ENCODE peak calls at places on chromosomes 4 and X, in seven cellular contexts. One of them, this sample, is unnamed.

GRCh38 chrX:46873746-46874145 is 36.9 kb downstream of the RP2 start:
- DNase-seq in thoracic aorta: no peak
- DNase-seq in right atrium auricular region: no peak
- DNase-seq in fibroblast of mammary gland: no peak
- DNase-seq in Jurkat, Clone E6-1: no peak
- DNase-seq in SJSA1: no peak
- DNase-seq in naive thymus-derived CD4-positive, alpha-beta T cell: no peak
- DNase-seq in this sample: no peak

GRCh38 chr4:63020661-63021060 is 1388.6 kb downstream of the TECRL start:
- DNase-seq in thoracic aorta: no peak
- DNase-seq in right atrium auricular region: no peak
- DNase-seq in fibroblast of mammary gland: no peak
- DNase-seq in Jurkat, Clone E6-1: no peak
- DNase-seq in SJSA1: no peak
- DNase-seq in naive thymus-derived CD4-positive, alpha-beta T cell: no peak
- DNase-seq in this sample: no peak

GRCh38 chr4:180084561-180084960 is 2158.6 kb upstream of the TENM3 start:
- DNase-seq in thoracic aorta: no peak
- DNase-seq in right atrium auricular region: no peak
- DNase-seq in fibroblast of mammary gland: no peak
- DNase-seq in Jurkat, Clone E6-1: no peak
- DNase-seq in SJSA1: no peak
- DNase-seq in naive thymus-derived CD4-positive, alpha-beta T cell: no peak
- DNase-seq in this sample: no peak

GRCh38 chr4:145808021-145808650 is 128.2 kb downstream of the C4orf51 start:
- DNase-seq in thoracic aorta: no peak
- DNase-seq in right atrium auricular region: no peak
- DNase-seq in fibroblast of mammary gland: peak
- DNase-seq in Jurkat, Clone E6-1: no peak
- DNase-seq in SJSA1: peak
- DNase-seq in naive thymus-derived CD4-positive, alpha-beta T cell: peak
- DNase-seq in this sample: no peak

GRCh38 chr4:26069218-26069617 is 155.2 kb downstream of the SMIM20 start:
- DNase-seq in thoracic aorta: no peak
- DNase-seq in right atrium auricular region: no peak
- DNase-seq in fibroblast of mammary gland: peak
- DNase-seq in Jurkat, Clone E6-1: peak
- DNase-seq in SJSA1: no peak
- DNase-seq in naive thymus-derived CD4-positive, alpha-beta T cell: no peak
- DNase-seq in this sample: no peak

GRCh38 chrX:154084449-154085300 is 12.8 kb downstream of the MECP2 start:
- DNase-seq in thoracic aorta: no peak
- DNase-seq in right atrium auricular region: no peak
- DNase-seq in fibroblast of mammary gland: no peak
- DNase-seq in Jurkat, Clone E6-1: no peak
- DNase-seq in SJSA1: no peak
- DNase-seq in naive thymus-derived CD4-positive, alpha-beta T cell: no peak
- DNase-seq in this sample: no peak

GRCh38 chrX:110086916-110087484 is 84.1 kb downstream of the TMEM164 start:
- DNase-seq in thoracic aorta: no peak
- DNase-seq in right atrium auricular region: no peak
- DNase-seq in fibroblast of mammary gland: peak
- DNase-seq in Jurkat, Clone E6-1: no peak
- DNase-seq in SJSA1: peak
- DNase-seq in naive thymus-derived CD4-positive, alpha-beta T cell: no peak
- DNase-seq in this sample: no peak

GRCh38 chr4:88583643-88584470 is 8.4 kb upstream of the HERC3 start:
- DNase-seq in thoracic aorta: no peak
- DNase-seq in right atrium auricular region: no peak
- DNase-seq in fibroblast of mammary gland: peak
- DNase-seq in Jurkat, Clone E6-1: no peak
- DNase-seq in SJSA1: no peak
- DNase-seq in naive thymus-derived CD4-positive, alpha-beta T cell: no peak
- DNase-seq in this sample: no peak

GRCh38 chr4:136329042-136329662 is 1203.1 kb downstream of the PCDH18 start:
- DNase-seq in thoracic aorta: no peak
- DNase-seq in right atrium auricular region: no peak
- DNase-seq in fibroblast of mammary gland: no peak
- DNase-seq in Jurkat, Clone E6-1: peak
- DNase-seq in SJSA1: no peak
- DNase-seq in naive thymus-derived CD4-positive, alpha-beta T cell: no peak
- DNase-seq in this sample: no peak

GRCh38 chrX:56788717-56789122 is 59.7 kb downstream of the NBDY start:
- DNase-seq in thoracic aorta: no peak
- DNase-seq in right atrium auricular region: no peak
- DNase-seq in fibroblast of mammary gland: peak
- DNase-seq in Jurkat, Clone E6-1: no peak
- DNase-seq in SJSA1: no peak
- DNase-seq in naive thymus-derived CD4-positive, alpha-beta T cell: peak
- DNase-seq in this sample: peak

GRCh38 chr4:94722748-94723147 is 35.0 kb upstream of the BMPR1B start:
- DNase-seq in thoracic aorta: no peak
- DNase-seq in right atrium auricular region: no peak
- DNase-seq in fibroblast of mammary gland: no peak
- DNase-seq in Jurkat, Clone E6-1: no peak
- DNase-seq in SJSA1: no peak
- DNase-seq in naive thymus-derived CD4-positive, alpha-beta T cell: no peak
- DNase-seq in this sample: no peak

GRCh38 chr4:26020083-26020668 is 106.2 kb downstream of the SMIM20 start:
- DNase-seq in thoracic aorta: no peak
- DNase-seq in right atrium auricular region: no peak
- DNase-seq in fibroblast of mammary gland: peak
- DNase-seq in Jurkat, Clone E6-1: peak
- DNase-seq in SJSA1: no peak
- DNase-seq in naive thymus-derived CD4-positive, alpha-beta T cell: no peak
- DNase-seq in this sample: no peak

GRCh38 chr4:82515705-82516104 is 46.1 kb downstream of the TMEM150C start:
- DNase-seq in thoracic aorta: no peak
- DNase-seq in right atrium auricular region: peak
- DNase-seq in fibroblast of mammary gland: peak
- DNase-seq in Jurkat, Clone E6-1: peak
- DNase-seq in SJSA1: peak
- DNase-seq in naive thymus-derived CD4-positive, alpha-beta T cell: no peak
- DNase-seq in this sample: peak

GRCh38 chrX:136525738-136526606 is 6.0 kb upstream of the VGLL1 start:
- DNase-seq in thoracic aorta: peak
- DNase-seq in right atrium auricular region: peak
- DNase-seq in fibroblast of mammary gland: peak
- DNase-seq in Jurkat, Clone E6-1: no peak
- DNase-seq in SJSA1: no peak
- DNase-seq in naive thymus-derived CD4-positive, alpha-beta T cell: no peak
- DNase-seq in this sample: peak

GRCh38 chr4:107069049-107069448 is 32.9 kb upstream of the DKK2 start:
- DNase-seq in thoracic aorta: no peak
- DNase-seq in right atrium auricular region: no peak
- DNase-seq in fibroblast of mammary gland: peak
- DNase-seq in Jurkat, Clone E6-1: no peak
- DNase-seq in SJSA1: no peak
- DNase-seq in naive thymus-derived CD4-positive, alpha-beta T cell: no peak
- DNase-seq in this sample: no peak

GRCh38 chr4:138439143-138439581 is 197.0 kb upstream of the SLC7A11 start:
- DNase-seq in thoracic aorta: no peak
- DNase-seq in right atrium auricular region: no peak
- DNase-seq in fibroblast of mammary gland: peak
- DNase-seq in Jurkat, Clone E6-1: no peak
- DNase-seq in SJSA1: no peak
- DNase-seq in naive thymus-derived CD4-positive, alpha-beta T cell: no peak
- DNase-seq in this sample: no peak

GRCh38 chrX:25640276-25640675 is 497.9 kb upstream of the MAGEB18 start:
- DNase-seq in thoracic aorta: no peak
- DNase-seq in right atrium auricular region: no peak
- DNase-seq in fibroblast of mammary gland: no peak
- DNase-seq in Jurkat, Clone E6-1: no peak
- DNase-seq in SJSA1: no peak
- DNase-seq in naive thymus-derived CD4-positive, alpha-beta T cell: no peak
- DNase-seq in this sample: no peak

GRCh38 chrX:154476821-154477220 is 2.3 kb downstream of the LAGE3 start:
- DNase-seq in thoracic aorta: no peak
- DNase-seq in right atrium auricular region: no peak
- DNase-seq in fibroblast of mammary gland: no peak
- DNase-seq in Jurkat, Clone E6-1: no peak
- DNase-seq in SJSA1: no peak
- DNase-seq in naive thymus-derived CD4-positive, alpha-beta T cell: no peak
- DNase-seq in this sample: no peak

GRCh38 chr4:85398276-85398675 is 76.7 kb upstream of the ARHGAP24 start:
- DNase-seq in thoracic aorta: no peak
- DNase-seq in right atrium auricular region: no peak
- DNase-seq in fibroblast of mammary gland: peak
- DNase-seq in Jurkat, Clone E6-1: no peak
- DNase-seq in SJSA1: no peak
- DNase-seq in naive thymus-derived CD4-positive, alpha-beta T cell: no peak
- DNase-seq in this sample: no peak

GRCh38 chrX:56397636-56398035 is 165.5 kb downstream of the KLF8 start:
- DNase-seq in thoracic aorta: no peak
- DNase-seq in right atrium auricular region: no peak
- DNase-seq in fibroblast of mammary gland: no peak
- DNase-seq in Jurkat, Clone E6-1: no peak
- DNase-seq in SJSA1: no peak
- DNase-seq in naive thymus-derived CD4-positive, alpha-beta T cell: no peak
- DNase-seq in this sample: no peak

GRCh38 chr4:184911310-184911709 is 85.5 kb upstream of the ACSL1 start:
- DNase-seq in thoracic aorta: no peak
- DNase-seq in right atrium auricular region: no peak
- DNase-seq in fibroblast of mammary gland: peak
- DNase-seq in Jurkat, Clone E6-1: no peak
- DNase-seq in SJSA1: no peak
- DNase-seq in naive thymus-derived CD4-positive, alpha-beta T cell: no peak
- DNase-seq in this sample: no peak

GRCh38 chr4:88937081-88937480 is 119.9 kb downstream of the FAM13A start:
- DNase-seq in thoracic aorta: no peak
- DNase-seq in right atrium auricular region: no peak
- DNase-seq in fibroblast of mammary gland: no peak
- DNase-seq in Jurkat, Clone E6-1: no peak
- DNase-seq in SJSA1: no peak
- DNase-seq in naive thymus-derived CD4-positive, alpha-beta T cell: no peak
- DNase-seq in this sample: no peak

GRCh38 chr4:174873931-174874330 is 44.2 kb upstream of the ADAM29 start:
- DNase-seq in thoracic aorta: no peak
- DNase-seq in right atrium auricular region: no peak
- DNase-seq in fibroblast of mammary gland: peak
- DNase-seq in Jurkat, Clone E6-1: peak
- DNase-seq in SJSA1: no peak
- DNase-seq in naive thymus-derived CD4-positive, alpha-beta T cell: no peak
- DNase-seq in this sample: no peak

GRCh38 chr4:83516042-83516772 is 19.7 kb upstream of the GPAT3 start:
- DNase-seq in thoracic aorta: peak
- DNase-seq in right atrium auricular region: no peak
- DNase-seq in fibroblast of mammary gland: peak
- DNase-seq in Jurkat, Clone E6-1: no peak
- DNase-seq in SJSA1: no peak
- DNase-seq in naive thymus-derived CD4-positive, alpha-beta T cell: no peak
- DNase-seq in this sample: no peak

GRCh38 chrX:9340619-9341304 is 124.1 kb upstream of the TBL1X start:
- DNase-seq in thoracic aorta: no peak
- DNase-seq in right atrium auricular region: no peak
- DNase-seq in fibroblast of mammary gland: peak
- DNase-seq in Jurkat, Clone E6-1: peak
- DNase-seq in SJSA1: no peak
- DNase-seq in naive thymus-derived CD4-positive, alpha-beta T cell: no peak
- DNase-seq in this sample: peak

GRCh38 chr4:146310319-146311021 is 96.1 kb downstream of the REELD1 start:
- DNase-seq in thoracic aorta: no peak
- DNase-seq in right atrium auricular region: no peak
- DNase-seq in fibroblast of mammary gland: no peak
- DNase-seq in Jurkat, Clone E6-1: no peak
- DNase-seq in SJSA1: no peak
- DNase-seq in naive thymus-derived CD4-positive, alpha-beta T cell: no peak
- DNase-seq in this sample: no peak

GRCh38 chr4:169271692-169272007 is 894 bp upstream of the SH3RF1 start:
- DNase-seq in thoracic aorta: no peak
- DNase-seq in right atrium auricular region: no peak
- DNase-seq in fibroblast of mammary gland: no peak
- DNase-seq in Jurkat, Clone E6-1: no peak
- DNase-seq in SJSA1: no peak
- DNase-seq in naive thymus-derived CD4-positive, alpha-beta T cell: no peak
- DNase-seq in this sample: no peak

GRCh38 chr4:92198711-92199110 is 105.1 kb upstream of the GRID2 start:
- DNase-seq in thoracic aorta: no peak
- DNase-seq in right atrium auricular region: no peak
- DNase-seq in fibroblast of mammary gland: peak
- DNase-seq in Jurkat, Clone E6-1: no peak
- DNase-seq in SJSA1: no peak
- DNase-seq in naive thymus-derived CD4-positive, alpha-beta T cell: no peak
- DNase-seq in this sample: no peak

GRCh38 chrX:134695999-134696398 is 37.7 kb upstream of the PLAC1 start:
- DNase-seq in thoracic aorta: no peak
- DNase-seq in right atrium auricular region: no peak
- DNase-seq in fibroblast of mammary gland: no peak
- DNase-seq in Jurkat, Clone E6-1: no peak
- DNase-seq in SJSA1: no peak
- DNase-seq in naive thymus-derived CD4-positive, alpha-beta T cell: no peak
- DNase-seq in this sample: peak

GRCh38 chr4:5050520-5050955 is 742 bp upstream of the STK32B start:
- DNase-seq in thoracic aorta: no peak
- DNase-seq in right atrium auricular region: peak
- DNase-seq in fibroblast of mammary gland: peak
- DNase-seq in Jurkat, Clone E6-1: no peak
- DNase-seq in SJSA1: peak
- DNase-seq in naive thymus-derived CD4-positive, alpha-beta T cell: no peak
- DNase-seq in this sample: peak
- H3K4me3 ChIP-seq in thoracic aorta: peak
- H3K4me3 ChIP-seq in right atrium auricular region: peak
- H3K4me3 ChIP-seq in fibroblast of mammary gland: peak
- H3K4me3 ChIP-seq in Jurkat, Clone E6-1: peak
- H3K4me3 ChIP-seq in SJSA1: peak
- H3K4me3 ChIP-seq in naive thymus-derived CD4-positive, alpha-beta T cell: peak
- H3K4me3 ChIP-seq in this sample: peak

GRCh38 chrX:118348186-118348810 is 2.4 kb downstream of the WDR44 start:
- DNase-seq in thoracic aorta: no peak
- DNase-seq in right atrium auricular region: no peak
- DNase-seq in fibroblast of mammary gland: no peak
- DNase-seq in Jurkat, Clone E6-1: no peak
- DNase-seq in SJSA1: no peak
- DNase-seq in naive thymus-derived CD4-positive, alpha-beta T cell: no peak
- DNase-seq in this sample: no peak
- H3K4me3 ChIP-seq in thoracic aorta: peak
- H3K4me3 ChIP-seq in right atrium auricular region: no peak
- H3K4me3 ChIP-seq in fibroblast of mammary gland: peak
- H3K4me3 ChIP-seq in Jurkat, Clone E6-1: no peak
- H3K4me3 ChIP-seq in SJSA1: peak
- H3K4me3 ChIP-seq in naive thymus-derived CD4-positive, alpha-beta T cell: no peak
- H3K4me3 ChIP-seq in this sample: no peak

GRCh38 chr4:41881931-41882621 is 53.2 kb upstream of the TMEM33 start:
- DNase-seq in thoracic aorta: no peak
- DNase-seq in right atrium auricular region: no peak
- DNase-seq in fibroblast of mammary gland: no peak
- DNase-seq in Jurkat, Clone E6-1: no peak
- DNase-seq in SJSA1: no peak
- DNase-seq in naive thymus-derived CD4-positive, alpha-beta T cell: no peak
- DNase-seq in this sample: no peak
- H3K4me3 ChIP-seq in thoracic aorta: peak
- H3K4me3 ChIP-seq in right atrium auricular region: peak
- H3K4me3 ChIP-seq in fibroblast of mammary gland: no peak
- H3K4me3 ChIP-seq in Jurkat, Clone E6-1: no peak
- H3K4me3 ChIP-seq in SJSA1: no peak
- H3K4me3 ChIP-seq in naive thymus-derived CD4-positive, alpha-beta T cell: peak
- H3K4me3 ChIP-seq in this sample: peak

GRCh38 chrX:97685753-97686152 is 802.0 kb downstream of the RPA4 start:
- DNase-seq in thoracic aorta: no peak
- DNase-seq in right atrium auricular region: no peak
- DNase-seq in fibroblast of mammary gland: peak
- DNase-seq in Jurkat, Clone E6-1: peak
- DNase-seq in SJSA1: no peak
- DNase-seq in naive thymus-derived CD4-positive, alpha-beta T cell: no peak
- DNase-seq in this sample: no peak

GRCh38 chrX:97683256-97683655 is 799.5 kb downstream of the RPA4 start:
- DNase-seq in thoracic aorta: no peak
- DNase-seq in right atrium auricular region: no peak
- DNase-seq in fibroblast of mammary gland: no peak
- DNase-seq in Jurkat, Clone E6-1: no peak
- DNase-seq in SJSA1: no peak
- DNase-seq in naive thymus-derived CD4-positive, alpha-beta T cell: no peak
- DNase-seq in this sample: no peak
- H3K4me3 ChIP-seq in thoracic aorta: no peak
- H3K4me3 ChIP-seq in right atrium auricular region: no peak
- H3K4me3 ChIP-seq in fibroblast of mammary gland: no peak
- H3K4me3 ChIP-seq in Jurkat, Clone E6-1: no peak
- H3K4me3 ChIP-seq in SJSA1: no peak
- H3K4me3 ChIP-seq in naive thymus-derived CD4-positive, alpha-beta T cell: no peak
- H3K4me3 ChIP-seq in this sample: no peak